ENCODE peak calls at places on chromosomes 4 and X, in five cellular contexts. Z is HepG2, C is posterior cingulate gyrus, U is iPS-NIHi11, Y is WTC11. O is an unnamed sample.

GRCh38 chr4:54941994-54942552 is 183.3 kb downstream of the KDR start:
- DNase-seq in U (no peak), Y (no peak), Z (no peak), C (no peak), O (peak; percentile 26)

GRCh38 chrX:44506688-44507087 is 36.0 kb downstream of the FUNDC1 start:
- DNase-seq in C (no peak), U (peak; percentile 17), Y (no peak), Z (no peak), O (no peak)

GRCh38 chrX:68163446-68163845 is 269.8 kb downstream of the OPHN1 start:
- DNase-seq in U (no peak), Z (no peak), Y (no peak), C (no peak), O (no peak)

GRCh38 chr4:24140892-24141291 is 251.0 kb upstream of the PPARGC1A start:
- DNase-seq in U (no peak), C (no peak), Z (no peak), Y (no peak), O (no peak)

GRCh38 chr4:5704276-5704675 is 4.1 kb downstream of the EVC2 start:
- DNase-seq in Z (no peak), Y (no peak), U (no peak), C (no peak), O (no peak)

GRCh38 chr4:127856485-127857447 is 23.9 kb upstream of the PLK4 start:
- DNase-seq in Y (no peak), Z (no peak), C (no peak), U (peak; percentile 34), O (no peak)

GRCh38 chrX:103404225-103405008 is 28.1 kb downstream of the BEX3 start:
- DNase-seq in U (peak; percentile 67), C (peak; percentile 28), Y (peak; percentile 71), Z (peak; percentile 60), O (peak; percentile 20)

GRCh38 chr4:90187148-90187884 is 60.1 kb downstream of the CCSER1 start:
- DNase-seq in C (no peak), U (no peak), Y (no peak), Z (no peak), O (no peak)

GRCh38 chr4:7172946-7173345 is 19.4 kb upstream of the SORCS2 start:
- DNase-seq in Y (no peak), U (no peak), C (no peak), Z (no peak), O (no peak)

GRCh38 chrX:140157611-140158010 is 192.3 kb upstream of the CXorf66 start:
- DNase-seq in C (no peak), U (peak; percentile 11), Y (no peak), Z (no peak), O (no peak)